ENCODE peak calls at places on chromosomes 4 and X, in four cellular contexts. One of them, this sample, is unnamed.
A peak's percentile ranks its signal among the peaks of the same experiment; 100 is the strongest.

GRCh38 chr4:149964001-149964400 is 114.2 kb upstream of the DCLK2 start:
- DNase-seq in mesothelial cell of epicardium: no peak
- DNase-seq in GM23248: no peak
- DNase-seq in Panc1: no peak
- DNase-seq in this sample: no peak

GRCh38 chrX:31233941-31234496 is 162.2 kb upstream of the FTHL17 start:
- DNase-seq in Panc1: no peak
- DNase-seq in mesothelial cell of epicardium: no peak
- DNase-seq in GM23248: no peak
- DNase-seq in this sample: no peak

GRCh38 chrX:20433376-20433775 is 166.7 kb upstream of the RPS6KA3 start:
- DNase-seq in GM23248: no peak
- DNase-seq in mesothelial cell of epicardium: no peak
- DNase-seq in Panc1: no peak
- DNase-seq in this sample: no peak

GRCh38 chr4:76640252-76640925 is 205.4 kb downstream of the SHROOM3 start:
- DNase-seq in GM23248: no peak
- DNase-seq in Panc1: no peak
- DNase-seq in mesothelial cell of epicardium: no peak
- DNase-seq in this sample: no peak

GRCh38 chr4:84804126-84804525 is 162.4 kb downstream of the WDFY3 start:
- DNase-seq in mesothelial cell of epicardium: no peak
- DNase-seq in Panc1: no peak
- DNase-seq in GM23248: peak; percentile 63
- DNase-seq in this sample: no peak

GRCh38 chrX:14476169-14476568 is 53.2 kb upstream of the GLRA2 start:
- DNase-seq in mesothelial cell of epicardium: no peak
- DNase-seq in GM23248: peak; percentile 49
- DNase-seq in Panc1: no peak
- DNase-seq in this sample: no peak

GRCh38 chr4:109171098-109171497 is 131.4 kb downstream of the COL25A1 start:
- DNase-seq in mesothelial cell of epicardium: no peak
- DNase-seq in GM23248: peak; percentile 34
- DNase-seq in Panc1: no peak
- DNase-seq in this sample: no peak

GRCh38 chr4:139015948-139016451 is 419 bp downstream of the NOCT start:
- DNase-seq in Panc1: no peak
- DNase-seq in mesothelial cell of epicardium: no peak
- DNase-seq in GM23248: peak; percentile 61
- DNase-seq in this sample: peak; percentile 19

GRCh38 chr4:52861879-52862604 is at the start of gene RASL11B:
- DNase-seq in GM23248: peak; percentile 95
- DNase-seq in Panc1: no peak
- DNase-seq in mesothelial cell of epicardium: peak; percentile 93
- DNase-seq in this sample: peak; percentile 62

GRCh38 chrX:1205681-1206611 is 6.5 kb downstream of the CRLF2 start:
- DNase-seq in Panc1: peak; percentile 78
- DNase-seq in mesothelial cell of epicardium: peak; percentile 45
- DNase-seq in GM23248: peak; percentile 60
- DNase-seq in this sample: peak; percentile 97

GRCh38 chrX:88982933-88983332 is 235.9 kb downstream of the CPXCR1 start:
- DNase-seq in Panc1: no peak
- DNase-seq in mesothelial cell of epicardium: no peak
- DNase-seq in GM23248: no peak
- DNase-seq in this sample: no peak

GRCh38 chrX:10450959-10451355 is 169.4 kb downstream of the MID1 start:
- DNase-seq in mesothelial cell of epicardium: no peak
- DNase-seq in GM23248: peak; percentile 26
- DNase-seq in Panc1: no peak
- DNase-seq in this sample: no peak

GRCh38 chr4:124631760-124632159 is 80.8 kb downstream of the ANKRD50 start:
- DNase-seq in mesothelial cell of epicardium: no peak
- DNase-seq in GM23248: peak; percentile 98
- DNase-seq in Panc1: peak; percentile 36
- DNase-seq in this sample: peak; percentile 96

GRCh38 chrX:100649550-100650356 is 5.8 kb downstream of the SRPX2 start:
- DNase-seq in Panc1: no peak
- DNase-seq in GM23248: peak; percentile 90
- DNase-seq in mesothelial cell of epicardium: no peak
- DNase-seq in this sample: no peak

This sample was measured in foreskin melanocyte.